ENCODE peak calls at places on chromosome 11, in five cellular contexts. One of them, this sample, is unnamed.

GRCh38 chr11:113722221-113722620 is 16.1 kb upstream of the TMPRSS5 start:
- DNase-seq in PC-3: no peak
- DNase-seq in fibroblast of lung: no peak
- DNase-seq in MM.1S: no peak
- DNase-seq in hepatocyte: no peak
- DNase-seq in this sample: no peak

GRCh38 chr11:43316451-43316850 is 4.7 kb downstream of the API5 start:
- DNase-seq in PC-3: peak; percentile 20
- DNase-seq in fibroblast of lung: peak; percentile 82
- DNase-seq in MM.1S: peak; percentile 76
- DNase-seq in hepatocyte: no peak
- DNase-seq in this sample: peak; percentile 62

GRCh38 chr11:8787372-8787771 is 104.8 kb downstream of the RPL27A start:
- DNase-seq in PC-3: no peak
- DNase-seq in fibroblast of lung: peak; percentile 30
- DNase-seq in MM.1S: peak; percentile 76
- DNase-seq in hepatocyte: no peak
- DNase-seq in this sample: no peak

GRCh38 chr11:46290598-46291309 is 13.3 kb downstream of the CREB3L1 start:
- DNase-seq in PC-3: peak; percentile 33
- DNase-seq in fibroblast of lung: peak; percentile 96
- DNase-seq in MM.1S: no peak
- DNase-seq in hepatocyte: peak; percentile 98
- DNase-seq in this sample: peak; percentile 55

GRCh38 chr11:118398797-118399564 is 2.4 kb upstream of the ATP5MG start:
- DNase-seq in PC-3: no peak
- DNase-seq in fibroblast of lung: no peak
- DNase-seq in MM.1S: peak; percentile 83
- DNase-seq in hepatocyte: no peak
- DNase-seq in this sample: no peak

GRCh38 chr11:10095412-10096207 is 198.4 kb downstream of the SBF2 start:
- DNase-seq in PC-3: peak; percentile 63
- DNase-seq in fibroblast of lung: no peak
- DNase-seq in MM.1S: no peak
- DNase-seq in hepatocyte: no peak
- DNase-seq in this sample: no peak

GRCh38 chr11:13335319-13335718 is 57.7 kb downstream of the BMAL1 start:
- DNase-seq in PC-3: peak; percentile 67
- DNase-seq in fibroblast of lung: peak; percentile 57
- DNase-seq in MM.1S: peak; percentile 47
- DNase-seq in hepatocyte: peak; percentile 55
- DNase-seq in this sample: peak; percentile 63

GRCh38 chr11:63920126-63920869 is 3.3 kb upstream of the RCOR2 start:
- DNase-seq in PC-3: no peak
- DNase-seq in fibroblast of lung: no peak
- DNase-seq in MM.1S: no peak
- DNase-seq in hepatocyte: peak; percentile 79
- DNase-seq in this sample: no peak

GRCh38 chr11:57656936-57657289 is 649 bp upstream of the CLP1 start:
- DNase-seq in PC-3: no peak
- DNase-seq in fibroblast of lung: no peak
- DNase-seq in MM.1S: no peak
- DNase-seq in hepatocyte: no peak
- DNase-seq in this sample: no peak

GRCh38 chr11:112928136-112928535 is 33.1 kb upstream of the NCAM1 start:
- DNase-seq in PC-3: no peak
- DNase-seq in fibroblast of lung: peak; percentile 20
- DNase-seq in MM.1S: no peak
- DNase-seq in hepatocyte: no peak
- DNase-seq in this sample: no peak

GRCh38 chr11:129006161-129006560 is 63.5 kb upstream of the TP53AIP1 start:
- DNase-seq in PC-3: no peak
- DNase-seq in fibroblast of lung: no peak
- DNase-seq in MM.1S: no peak
- DNase-seq in hepatocyte: no peak
- DNase-seq in this sample: no peak

GRCh38 chr11:13699041-13699440 is 30.6 kb downstream of the FAR1 start:
- DNase-seq in PC-3: no peak
- DNase-seq in fibroblast of lung: no peak
- DNase-seq in MM.1S: no peak
- DNase-seq in hepatocyte: no peak
- DNase-seq in this sample: no peak

GRCh38 chr11:57641426-57641825 is 8.3 kb downstream of the YPEL4 start:
- DNase-seq in PC-3: peak; percentile 76
- DNase-seq in fibroblast of lung: peak; percentile 48
- DNase-seq in MM.1S: peak; percentile 63
- DNase-seq in hepatocyte: peak; percentile 73
- DNase-seq in this sample: peak; percentile 66

GRCh38 chr11:1618231-1618630 is 3.7 kb downstream of the KRTAP5-4 start:
- DNase-seq in PC-3: no peak
- DNase-seq in fibroblast of lung: no peak
- DNase-seq in MM.1S: no peak
- DNase-seq in hepatocyte: no peak
- DNase-seq in this sample: no peak

GRCh38 chr11:132942611-132943324 is 589.5 kb downstream of the OPCML start:
- DNase-seq in PC-3: no peak
- DNase-seq in fibroblast of lung: no peak
- DNase-seq in MM.1S: no peak
- DNase-seq in hepatocyte: peak; percentile 18
- DNase-seq in this sample: no peak

GRCh38 chr11:59771605-59772004 is 16.4 kb downstream of the STX3 start:
- DNase-seq in PC-3: no peak
- DNase-seq in fibroblast of lung: no peak
- DNase-seq in MM.1S: no peak
- DNase-seq in hepatocyte: no peak
- DNase-seq in this sample: no peak

GRCh38 chr11:63805844-63806415 is 7.3 kb upstream of the SPINDOC start:
- DNase-seq in PC-3: no peak
- DNase-seq in fibroblast of lung: peak; percentile 7
- DNase-seq in MM.1S: no peak
- DNase-seq in hepatocyte: no peak
- DNase-seq in this sample: no peak

GRCh38 chr11:95108159-95108611 is 18.5 kb downstream of the ENDOD1 start:
- DNase-seq in PC-3: peak; percentile 90
- DNase-seq in fibroblast of lung: peak; percentile 87
- DNase-seq in MM.1S: no peak
- DNase-seq in hepatocyte: peak; percentile 41
- DNase-seq in this sample: no peak

GRCh38 chr11:77381749-77382693 is 80.5 kb upstream of the GDPD4 start:
- DNase-seq in PC-3: peak; percentile 12
- DNase-seq in fibroblast of lung: peak; percentile 68
- DNase-seq in MM.1S: no peak
- DNase-seq in hepatocyte: peak; percentile 16
- DNase-seq in this sample: no peak

GRCh38 chr11:19605500-19606371 is 106.9 kb upstream of the NAV2 start:
- DNase-seq in PC-3: no peak
- DNase-seq in fibroblast of lung: peak; percentile 51
- DNase-seq in MM.1S: no peak
- DNase-seq in hepatocyte: no peak
- DNase-seq in this sample: no peak

GRCh38 chr11:24289301-24289700 is 207.6 kb upstream of the LUZP2 start:
- DNase-seq in PC-3: no peak
- DNase-seq in fibroblast of lung: peak; percentile 4
- DNase-seq in MM.1S: no peak
- DNase-seq in hepatocyte: no peak
- DNase-seq in this sample: no peak

GRCh38 chr11:30585892-30586250 is 282 bp downstream of the MPPED2 start:
- DNase-seq in PC-3: no peak
- DNase-seq in fibroblast of lung: no peak
- DNase-seq in MM.1S: no peak
- DNase-seq in hepatocyte: peak; percentile 57
- DNase-seq in this sample: no peak

GRCh38 chr11:71447791-71448256 is 369 bp downstream of the DHCR7 start:
- DNase-seq in PC-3: no peak
- DNase-seq in fibroblast of lung: peak; percentile 15
- DNase-seq in MM.1S: peak; percentile 7
- DNase-seq in hepatocyte: peak; percentile 73
- DNase-seq in this sample: peak; percentile 48

GRCh38 chr11:41714101-41714500 is 254.6 kb upstream of the LRRC4C start:
- DNase-seq in PC-3: no peak
- DNase-seq in fibroblast of lung: peak; percentile 83
- DNase-seq in MM.1S: no peak
- DNase-seq in hepatocyte: no peak
- DNase-seq in this sample: no peak

GRCh38 chr11:64086263-64086938 is 50.7 kb downstream of the FLRT1 start:
- DNase-seq in PC-3: no peak
- DNase-seq in fibroblast of lung: peak; percentile 9
- DNase-seq in MM.1S: no peak
- DNase-seq in hepatocyte: peak; percentile 59
- DNase-seq in this sample: no peak

GRCh38 chr11:35852056-35852455 is 91.8 kb upstream of the LDLRAD3 start:
- DNase-seq in PC-3: no peak
- DNase-seq in fibroblast of lung: no peak
- DNase-seq in MM.1S: no peak
- DNase-seq in hepatocyte: no peak
- DNase-seq in this sample: no peak

GRCh38 chr11:10909141-10909883 is 51.5 kb upstream of the ZBED5 start:
- DNase-seq in PC-3: peak; percentile 39
- DNase-seq in fibroblast of lung: peak; percentile 72
- DNase-seq in MM.1S: no peak
- DNase-seq in hepatocyte: no peak
- DNase-seq in this sample: no peak

GRCh38 chr11:61718613-61719302 is 33.7 kb upstream of the MYRF start:
- DNase-seq in PC-3: no peak
- DNase-seq in fibroblast of lung: peak; percentile 80
- DNase-seq in MM.1S: no peak
- DNase-seq in hepatocyte: peak; percentile 65
- DNase-seq in this sample: no peak

GRCh38 chr11:2621919-2622318 is 77.9 kb downstream of the KCNQ1OT1 start:
- DNase-seq in PC-3: no peak
- DNase-seq in fibroblast of lung: no peak
- DNase-seq in MM.1S: peak; percentile 60
- DNase-seq in hepatocyte: no peak
- DNase-seq in this sample: no peak

DNA sequence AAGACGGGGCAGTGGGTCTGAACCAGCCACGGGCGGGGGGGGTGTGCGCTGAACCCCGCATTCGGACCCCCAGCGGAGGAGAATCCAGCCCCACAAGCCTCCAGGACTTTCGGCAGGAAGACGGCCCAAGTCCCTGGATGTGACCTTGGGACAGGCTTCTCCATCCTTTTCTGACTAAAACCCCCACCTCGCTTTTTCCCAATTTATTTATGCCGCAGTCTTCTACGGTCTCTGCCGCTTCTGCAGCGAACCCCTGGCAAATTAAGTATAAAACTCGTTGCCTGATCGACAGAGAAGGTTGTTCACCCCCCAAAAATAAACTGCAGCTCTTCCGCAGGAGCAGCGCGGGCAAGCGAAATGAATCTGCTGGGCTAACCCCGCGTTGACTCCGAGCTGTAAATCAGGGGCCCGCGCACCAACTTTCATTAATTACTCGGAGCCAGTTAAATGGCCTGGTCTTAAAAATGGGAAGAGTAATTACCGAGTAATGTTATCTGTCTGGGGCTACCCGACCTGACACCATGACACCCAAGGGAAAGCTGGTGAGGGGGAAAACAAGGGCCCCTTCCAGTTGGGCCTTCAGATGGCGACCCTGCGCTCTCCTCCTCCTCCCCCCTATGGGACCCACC is 6.6 kb downstream of the WT1 start:
- DNase-seq in PC-3: no peak
- DNase-seq in fibroblast of lung: no peak
- DNase-seq in MM.1S: no peak
- DNase-seq in hepatocyte: no peak
- DNase-seq in this sample: no peak
- TF ChIP-seq EZH2 in PC-3: no peak
- TF ChIP-seq EZH2 in fibroblast of lung: no peak
- TF ChIP-seq EZH2 in MM.1S: no peak
- TF ChIP-seq EZH2 in hepatocyte: no peak
- TF ChIP-seq EZH2 in this sample: no peak

GRCh38 chr11:6682591-6682935 is 577 bp downstream of the MRPL17 start:
- DNase-seq in PC-3: no peak
- DNase-seq in fibroblast of lung: no peak
- DNase-seq in MM.1S: no peak
- DNase-seq in hepatocyte: no peak
- DNase-seq in this sample: peak; percentile 29
- H3K27ac ChIP-seq in PC-3: peak overlapping the region; percentile 41
- H3K27ac ChIP-seq in fibroblast of lung: peak overlapping the region; percentile 69
- H3K27ac ChIP-seq in MM.1S: peak overlapping the region; percentile 63
- H3K27ac ChIP-seq in hepatocyte: peak overlapping the region; percentile 81
- H3K27ac ChIP-seq in this sample: peak overlapping the region; percentile 87

DNA sequence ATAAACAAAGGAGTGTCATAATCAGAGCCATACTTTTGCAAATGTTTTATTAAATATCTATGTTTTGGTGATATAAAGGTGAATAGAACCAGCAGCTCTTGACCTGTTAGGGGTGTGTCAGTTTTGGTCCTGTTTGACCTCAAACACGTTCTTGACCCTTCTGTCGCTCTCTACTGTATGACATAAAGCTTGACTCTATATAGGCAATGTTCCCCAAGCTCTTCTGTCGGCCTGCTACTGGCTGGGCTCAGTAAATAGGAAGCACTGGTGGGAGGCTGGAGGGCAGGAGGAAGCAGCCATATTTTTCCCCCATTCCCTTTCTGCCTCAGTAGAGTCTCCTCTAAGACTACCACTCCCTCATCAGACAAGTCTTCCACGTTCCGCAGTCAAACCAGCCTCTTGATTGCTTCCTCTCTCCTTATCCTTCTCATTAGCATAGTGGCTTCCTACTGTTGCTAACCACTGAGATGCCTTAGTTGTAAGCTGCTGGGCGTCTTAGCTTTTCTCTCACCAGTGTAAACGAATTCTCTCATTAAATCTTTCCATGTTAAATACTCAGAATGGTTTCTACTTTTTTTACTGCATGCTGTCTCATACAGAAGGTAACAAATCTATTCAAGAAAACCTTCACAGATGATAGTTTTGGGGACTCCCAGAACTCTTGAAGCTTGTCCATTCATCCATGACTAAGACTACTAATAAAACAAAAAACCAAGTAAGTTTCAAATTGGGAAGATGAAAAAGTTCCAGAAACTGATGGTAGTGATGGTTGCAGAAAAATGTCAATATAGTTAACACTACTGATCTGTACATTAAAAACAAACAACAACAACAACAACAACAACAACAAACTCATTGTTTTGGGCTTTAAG is 3.3 kb downstream of the NPAT start:
- DNase-seq in PC-3: no peak
- DNase-seq in fibroblast of lung: no peak
- DNase-seq in MM.1S: no peak
- DNase-seq in hepatocyte: no peak
- DNase-seq in this sample: no peak
- TF ChIP-seq EZH2 in PC-3: no peak
- TF ChIP-seq EZH2 in fibroblast of lung: no peak
- TF ChIP-seq EZH2 in MM.1S: no peak
- TF ChIP-seq EZH2 in hepatocyte: no peak
- TF ChIP-seq EZH2 in this sample: no peak

DNA sequence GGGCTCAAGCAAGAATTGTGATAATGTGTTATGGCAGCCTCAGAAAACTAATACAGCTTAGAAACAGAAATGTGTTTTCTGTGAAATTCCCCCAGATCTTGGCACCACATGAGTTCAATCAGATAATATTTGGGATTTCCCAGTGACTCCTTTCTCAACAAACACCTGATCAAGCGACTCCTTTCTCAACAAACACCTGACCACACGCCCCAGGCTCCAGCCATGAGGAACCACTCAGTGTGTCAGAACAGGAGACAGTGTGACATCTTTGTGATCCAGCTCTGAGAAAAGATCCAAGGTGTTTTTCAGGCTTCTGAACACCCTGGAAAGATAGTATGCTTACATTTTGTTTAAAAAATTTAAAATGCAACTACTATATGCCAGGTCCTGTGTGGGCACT is 1.9 kb upstream of the UVRAG start:
- DNase-seq in PC-3: peak; percentile 51
- DNase-seq in fibroblast of lung: no peak
- DNase-seq in MM.1S: no peak
- DNase-seq in hepatocyte: no peak
- DNase-seq in this sample: no peak
- H3K27ac ChIP-seq in PC-3: peak overlapping the region; percentile 64
- H3K27ac ChIP-seq in fibroblast of lung: no peak overlapping the region
- H3K27ac ChIP-seq in MM.1S: no peak overlapping the region
- H3K27ac ChIP-seq in hepatocyte: peak overlapping the region; percentile 82
- H3K27ac ChIP-seq in this sample: no peak overlapping the region